ENCODE peak calls at places on chromosomes 6 and 20, in seven cellular contexts. F is lower lobe of right lung, T is AG09319, O is neuronal stem cell, X is left ventricle myocardium inferior, D is GM06990, V is heart right ventricle. J is an unnamed sample.

GRCh38 chr6:39941138-39941537 is 6.9 kb upstream of the MOCS1 start:
- DNase-seq in F (no peak), T (no peak), O (no peak), X (no peak), D (no peak), V (no peak), J (no peak)

GRCh38 chr6:26195376-26195923 is 108.2 kb downstream of the HFE start:
- DNase-seq in F (peak), T (peak), O (peak), X (peak), D (peak), V (peak), J (peak)

GRCh38 chr6:125809771-125810315 is 19.1 kb downstream of the NCOA7 start:
- DNase-seq in F (no peak), T (no peak), O (no peak), X (no peak), D (no peak), V (no peak), J (no peak)

GRCh38 chr6:144394209-144394608 is 109.1 kb downstream of the UTRN start:
- DNase-seq in F (no peak), T (no peak), O (no peak), X (no peak), D (no peak), V (no peak), J (no peak)

GRCh38 chr20:24497851-24498250 is 28.4 kb downstream of the SYNDIG1 start:
- DNase-seq in F (no peak), T (no peak), O (no peak), X (no peak), D (no peak), V (no peak), J (no peak)

GRCh38 chr6:106104476-106104875 is 18.3 kb downstream of the PRDM1 start:
- DNase-seq in F (no peak), T (no peak), O (no peak), X (no peak), D (no peak), V (no peak), J (no peak)

GRCh38 chr6:16982827-16983226 is 119.0 kb upstream of the STMND1 start:
- DNase-seq in F (no peak), T (peak), O (no peak), X (no peak), D (peak), V (no peak), J (no peak)

GRCh38 chr20:48720256-48721020 is 107.4 kb downstream of the PREX1 start:
- DNase-seq in F (no peak), T (no peak), O (no peak), X (no peak), D (no peak), V (no peak), J (no peak)

GRCh38 chr6:14130431-14131075 is 13.0 kb downstream of the CD83 start:
- DNase-seq in F (no peak), T (no peak), O (no peak), X (no peak), D (no peak), V (no peak), J (no peak)

GRCh38 chr20:3222635-3223600 is 13.6 kb downstream of the ITPA start:
- DNase-seq in F (no peak), T (no peak), O (no peak), X (peak), D (peak), V (peak), J (peak)

GRCh38 chr6:141598487-141598886 is 534.2 kb upstream of the GJE1 start:
- DNase-seq in F (no peak), T (no peak), O (no peak), X (no peak), D (no peak), V (no peak), J (no peak)

GRCh38 chr6:106444777-106445507 is 84.4 kb downstream of the CRYBG1 start:
- DNase-seq in F (no peak), T (peak), O (peak), X (no peak), D (peak), V (peak), J (no peak)

GRCh38 chr6:132789398-132789780 is 9.0 kb downstream of the SLC18B1 start:
- DNase-seq in F (no peak), T (no peak), O (no peak), X (no peak), D (no peak), V (no peak), J (no peak)

GRCh38 chr6:32153252-32153834 is 598 bp upstream of the PPT2 start:
- DNase-seq in F (peak), T (no peak), O (no peak), X (no peak), D (no peak), V (peak), J (no peak)

GRCh38 chr6:905541-905940 is 212.6 kb upstream of the EXOC2 start:
- DNase-seq in F (no peak), T (no peak), O (no peak), X (no peak), D (no peak), V (no peak), J (no peak)

GRCh38 chr6:155066371-155066770 is 71.3 kb downstream of the TIAM2 start:
- DNase-seq in F (no peak), T (no peak), O (no peak), X (no peak), D (no peak), V (no peak), J (no peak)

GRCh38 chr6:109373762-109374161 is 8.5 kb downstream of the CD164 start:
- DNase-seq in F (no peak), T (no peak), O (no peak), X (no peak), D (peak), V (no peak), J (no peak)

GRCh38 chr20:64145458-64146300 is 18.6 kb upstream of the MYT1 start:
- DNase-seq in F (peak), T (no peak), O (no peak), X (no peak), D (no peak), V (no peak), J (no peak)

GRCh38 chr6:21634582-21634981 is 41.0 kb downstream of the SOX4 start:
- DNase-seq in F (no peak), T (peak), O (no peak), X (no peak), D (no peak), V (no peak), J (no peak)

GRCh38 chr20:62042025-62042820 is 23.5 kb downstream of the TAF4 start:
- DNase-seq in F (peak), T (no peak), O (no peak), X (peak), D (no peak), V (no peak), J (no peak)

GRCh38 chr20:8094415-8094818 is 37.6 kb upstream of the PLCB1 start:
- DNase-seq in F (peak), T (no peak), O (no peak), X (peak), D (no peak), V (peak), J (no peak)

GRCh38 chr6:51004380-51004779 is 185.7 kb downstream of the TFAP2B start:
- DNase-seq in F (no peak), T (no peak), O (no peak), X (no peak), D (no peak), V (no peak), J (no peak)

GRCh38 chr6:16146527-16146955 is 17.7 kb downstream of the MYLIP start:
- DNase-seq in F (no peak), T (no peak), O (no peak), X (no peak), D (no peak), V (no peak), J (no peak)

GRCh38 chr6:120116343-120116742 is 766.8 kb upstream of the MAN1A1 start:
- DNase-seq in F (no peak), T (no peak), O (no peak), X (no peak), D (no peak), V (no peak), J (no peak)

GRCh38 chr20:43803276-43803675 is 76.5 kb upstream of the GTSF1L start:
- DNase-seq in F (no peak), T (no peak), O (no peak), X (no peak), D (no peak), V (no peak), J (no peak)

GRCh38 chr6:143527677-143528076 is 16.2 kb upstream of the FUCA2 start:
- DNase-seq in F (no peak), T (no peak), O (no peak), X (no peak), D (no peak), V (no peak), J (no peak)

GRCh38 chr6:63888416-63888815 is 252.8 kb downstream of the PHF3 start:
- DNase-seq in F (no peak), T (no peak), O (no peak), X (no peak), D (no peak), V (no peak), J (no peak)

GRCh38 chr6:142943746-142944125 is 1.2 kb downstream of the HIVEP2 start:
- DNase-seq in F (no peak), T (no peak), O (peak), X (no peak), D (peak), V (peak), J (peak)

GRCh38 chr20:49747707-49748524 is 34.2 kb upstream of the B4GALT5 start:
- DNase-seq in F (peak), T (peak), O (no peak), X (peak), D (no peak), V (peak), J (no peak)

GRCh38 chr20:32368930-32369329 is 10.8 kb downstream of the ASXL1 start:
- DNase-seq in F (no peak), T (no peak), O (no peak), X (no peak), D (no peak), V (no peak), J (no peak)

GRCh38 chr6:110538416-110539060 is 62.1 kb upstream of the SLC22A16 start:
- DNase-seq in F (no peak), T (no peak), O (no peak), X (no peak), D (no peak), V (no peak), J (no peak)

GRCh38 chr6:32146687-32147086 is 5.1 kb downstream of the PRRT1 start:
- DNase-seq in F (no peak), T (no peak), O (no peak), X (no peak), D (no peak), V (no peak), J (no peak)

GRCh38 chr6:27726620-27727023 is 185.6 kb downstream of the OR2B2 start:
- DNase-seq in F (no peak), T (no peak), O (no peak), X (no peak), D (no peak), V (no peak), J (no peak)

GRCh38 chr20:23926941-23927872 is 47.7 kb upstream of the CST5 start:
- DNase-seq in F (no peak), T (peak), O (no peak), X (no peak), D (no peak), V (no peak), J (no peak)

GRCh38 chr6:56549014-56549413 is 93.7 kb downstream of the DST start:
- DNase-seq in F (no peak), T (no peak), O (peak), X (no peak), D (no peak), V (no peak), J (no peak)

GRCh38 chr6:11264100-11264499 is 31.6 kb upstream of the NEDD9 start:
- DNase-seq in F (no peak), T (no peak), O (no peak), X (no peak), D (no peak), V (no peak), J (no peak)

GRCh38 chr6:153117986-153118886 is 12.8 kb downstream of the RGS17 start:
- DNase-seq in F (no peak), T (no peak), O (no peak), X (no peak), D (peak), V (no peak), J (no peak)